ENCODE peak calls at places on chromosomes 4 and X, in nine cellular contexts. E is OCI-M1; T is ecto neural progenitor cell; A is aorta; K is HepG2; W is SK-MEL-5; D is stimulated activated CD8-positive, alpha-beta memory T cell treated with anti-CD3 and anti-CD28 coated beads, Interleukin-4, amount 100 ng/mL, for 24 hours; I is activated CD4-positive, alpha-beta T cell treated with anti-CD3 and anti-CD28 coated beads, Interleukin-2, amount 50 U/mL, for 48 hours; M is occipital lobe. F is an unnamed sample.

GRCh38 chr4:114626202-114626601 is 27.6 kb downstream of the UGT8 start:
- DNase-seq in M (no peak), K (no peak), W (no peak), D (no peak), T (no peak), I (no peak), A (no peak), E (no peak), F (no peak)

GRCh38 chr4:7309176-7309575 is 116.8 kb downstream of the SORCS2 start:
- DNase-seq in K (no peak), D (no peak), W (no peak), E (no peak), T (no peak), M (no peak), A (no peak), I (no peak), F (no peak)

GRCh38 chr4:159227378-159227777 is 124.5 kb downstream of the RAPGEF2 start:
- DNase-seq in I (no peak), D (no peak), E (peak), W (peak), M (no peak), T (no peak), K (no peak), A (no peak), F (no peak)

GRCh38 chr4:186201535-186202230 is 10.3 kb downstream of the CYP4V2 start:
- DNase-seq in I (peak), K (peak), D (peak), W (peak), T (no peak), M (no peak), A (peak), E (peak), F (peak)

GRCh38 chrX:119482497-119483480 is 14.5 kb downstream of the SLC25A5 start:
- DNase-seq in T (peak), A (peak), M (peak), I (peak), W (peak), E (peak), D (peak), K (no peak), F (peak)

GRCh38 chr4:153116101-153116680 is 88.1 kb upstream of the TRIM2 start:
- DNase-seq in M (no peak), I (no peak), A (no peak), T (peak), K (no peak), D (no peak), E (no peak), W (no peak), F (no peak)

GRCh38 chr4:87978656-87979055 is 3.1 kb downstream of the SPP1 start:
- DNase-seq in I (no peak), E (peak), K (no peak), T (no peak), M (no peak), A (no peak), W (peak), D (no peak), F (no peak)

GRCh38 chrX:136141569-136141968 is 5.8 kb upstream of the FHL1 start:
- DNase-seq in K (no peak), E (no peak), W (no peak), T (no peak), I (no peak), M (no peak), A (no peak), D (no peak), F (no peak)

GRCh38 chrX:107610667-107611066 is 17.6 kb upstream of the PRPS1 start:
- DNase-seq in W (no peak), M (no peak), A (no peak), I (no peak), T (no peak), K (no peak), E (no peak), D (no peak), F (no peak)

GRCh38 chr4:167282171-167282864 is 48.0 kb upstream of the SPOCK3 start:
- DNase-seq in D (no peak), K (no peak), W (no peak), E (no peak), A (no peak), T (no peak), M (no peak), I (no peak), F (no peak)

GRCh38 chrX:43139645-43140044 is 361.7 kb upstream of the PPP1R2C start:
- DNase-seq in I (no peak), E (no peak), M (no peak), T (no peak), D (no peak), A (no peak), K (no peak), W (no peak), F (no peak)

GRCh38 chr4:118767109-118767508 is 68.8 kb downstream of the SEC24D start:
- DNase-seq in W (no peak), E (peak), A (no peak), T (no peak), K (no peak), M (no peak), I (no peak), D (no peak), F (no peak)

GRCh38 chr4:96912731-96913130 is 1072.8 kb downstream of the PDHA2 start:
- DNase-seq in E (no peak), I (no peak), K (no peak), A (no peak), D (no peak), T (no peak), M (no peak), W (no peak), F (no peak)

GRCh38 chr4:161254375-161254774 is 909.4 kb downstream of the FSTL5 start:
- DNase-seq in D (no peak), W (peak), M (no peak), E (peak), K (no peak), T (no peak), I (no peak), A (no peak), F (no peak)

GRCh38 chrX:78321809-78322208 is 5.6 kb downstream of the CYSLTR1 start:
- DNase-seq in A (peak), K (no peak), I (peak), E (peak), T (no peak), M (no peak), W (no peak), D (peak), F (peak)

GRCh38 chr4:73902038-73902637 is 32.9 kb downstream of the CXCL1 start:
- DNase-seq in W (no peak), A (no peak), K (no peak), I (no peak), T (no peak), E (peak), M (no peak), D (no peak), F (no peak)

GRCh38 chr4:156829194-156829593 is 142.4 kb downstream of the PDGFC start:
- DNase-seq in W (no peak), M (no peak), T (no peak), D (no peak), K (no peak), I (no peak), A (peak), E (peak), F (no peak)

GRCh38 chrX:54357414-54358377 is at the start of gene WNK3:
- DNase-seq in A (peak), D (peak), I (peak), W (peak), T (peak), K (peak), M (peak), E (no peak), F (peak)